ENCODE peak calls at places on chromosomes 5 and 9, in five cellular contexts. X is hepatocyte, M is A549, H is IMR-90, Q is SK-N-SH. S is an unnamed sample.
A peak's percentile ranks its signal among the peaks of the same experiment; 100 is the strongest.

GRCh38 chr5:64229163-64229774 is 63.6 kb downstream of the RNF180 start:
- DNase-seq in X (peak; percentile 60), M (peak; percentile 33), H (peak; percentile 39), Q (peak; percentile 57), S (peak; percentile 9)

GRCh38 chr5:149455889-149456409 is 76.9 kb upstream of the IL17B start:
- DNase-seq in X (peak; percentile 55), M (no peak), H (peak; percentile 86), Q (no peak), S (peak; percentile 77)

GRCh38 chr9:136602193-136602885 is 56.5 kb upstream of the NOTCH1 start:
- DNase-seq in X (no peak), M (no peak), H (no peak), Q (no peak), S (no peak)

GRCh38 chr9:136714096-136714875 is 1.9 kb downstream of the DIPK1B start:
- DNase-seq in X (no peak), M (no peak), H (no peak), Q (no peak), S (no peak)

GRCh38 chr5:158841918-158842317 is 257.8 kb downstream of the EBF1 start:
- DNase-seq in X (no peak), M (no peak), H (no peak), Q (no peak), S (no peak)

GRCh38 chr9:136013524-136014034 is 52.4 kb upstream of the UBAC1 start:
- DNase-seq in X (no peak), M (no peak), H (no peak), Q (no peak), S (no peak)

GRCh38 chr5:59587489-59588337 is 305.8 kb downstream of the PDE4D start:
- DNase-seq in X (peak; percentile 80), M (peak; percentile 39), H (peak; percentile 52), Q (peak; percentile 77), S (peak; percentile 83)

GRCh38 chr5:122835681-122836080 is 9.7 kb upstream of the SNX24 start:
- DNase-seq in X (no peak), M (no peak), H (no peak), Q (no peak), S (no peak)

GRCh38 chr5:143448518-143448917 is 45.0 kb upstream of the NR3C1 start:
- DNase-seq in X (no peak), M (no peak), H (no peak), Q (no peak), S (no peak)

GRCh38 chr5:149618581-149619248 is 37.4 kb downstream of the ARHGEF37 start:
- DNase-seq in X (peak; percentile 79), M (peak; percentile 75), H (peak; percentile 72), Q (peak; percentile 78), S (peak; percentile 43)

GRCh38 chr5:1134478-1134877 is 22.6 kb upstream of the SLC12A7 start:
- DNase-seq in X (no peak), M (no peak), H (no peak), Q (no peak), S (no peak)

GRCh38 chr9:92455217-92455616 is 27.1 kb downstream of the ASPN start:
- DNase-seq in X (no peak), M (peak; percentile 24), H (no peak), Q (no peak), S (no peak)

GRCh38 chr5:57780306-57780958 is 297.8 kb upstream of the ACTBL2 start:
- DNase-seq in X (no peak), M (no peak), H (peak; percentile 20), Q (no peak), S (peak; percentile 27)

GRCh38 chr5:134141346-134142050 is 27.0 kb downstream of the TCF7 start:
- DNase-seq in X (no peak), M (no peak), H (no peak), Q (no peak), S (no peak)

GRCh38 chr5:27494845-27495244 is 456.5 kb upstream of the CDH9 start:
- DNase-seq in X (no peak), M (no peak), H (no peak), Q (no peak), S (peak; percentile 16)

GRCh38 chr5:149999359-149999758 is 1.1 kb downstream of the TIGD6 start:
- DNase-seq in X (no peak), M (no peak), H (no peak), Q (no peak), S (no peak)

GRCh38 chr9:82882133-82882532 is 180.8 kb downstream of the RASEF start:
- DNase-seq in X (no peak), M (no peak), H (peak; percentile 13), Q (no peak), S (peak; percentile 58)

GRCh38 chr5:11334404-11334803 is 569.8 kb downstream of the CTNND2 start:
- DNase-seq in X (no peak), M (no peak), H (no peak), Q (no peak), S (no peak)

GRCh38 chr9:72263572-72263971 is 101.4 kb downstream of the ZFAND5 start:
- DNase-seq in X (no peak), M (no peak), H (no peak), Q (no peak), S (no peak)

GRCh38 chr5:20469792-20470191 is 481.8 kb upstream of the CDH18 start:
- DNase-seq in X (no peak), M (no peak), H (no peak), Q (no peak), S (no peak)

GRCh38 chr5:170606939-170607338 is 103.1 kb downstream of the KCNIP1 start:
- DNase-seq in X (no peak), M (no peak), H (no peak), Q (peak; percentile 60), S (no peak)

GRCh38 chr5:355379-355935 is 33.9 kb downstream of the AHRR start:
- DNase-seq in X (peak; percentile 2), M (no peak), H (no peak), Q (no peak), S (no peak)

GRCh38 chr9:116152390-116152789 is 1.2 kb upstream of the PAPPA start:
- DNase-seq in X (peak; percentile 48), M (no peak), H (peak; percentile 70), Q (peak; percentile 29), S (no peak)

GRCh38 chr9:130422546-130422945 is 22.2 kb upstream of the ASS1 start:
- DNase-seq in X (no peak), M (no peak), H (no peak), Q (no peak), S (no peak)

GRCh38 chr5:148730955-148731898 is 76.9 kb upstream of the HTR4 start:
- DNase-seq in X (peak; percentile 93), M (peak; percentile 64), H (peak; percentile 87), Q (peak; percentile 52), S (peak; percentile 64)

GRCh38 chr5:175728885-175729828 is 71.3 kb downstream of the HRH2 start:
- DNase-seq in X (peak; percentile 69), M (no peak), H (no peak), Q (peak; percentile 73), S (no peak)

GRCh38 chr5:26121343-26121742 is 917.0 kb downstream of the CDH9 start:
- DNase-seq in X (peak; percentile 15), M (no peak), H (no peak), Q (no peak), S (no peak)

GRCh38 chr5:65506961-65507360 is 25.2 kb upstream of the ADAMTS6 start:
- DNase-seq in X (no peak), M (no peak), H (peak; percentile 65), Q (peak; percentile 33), S (peak; percentile 74)

GRCh38 chr5:111639912-111640311 is 117.1 kb downstream of the NREP start:
- DNase-seq in X (no peak), M (no peak), H (no peak), Q (no peak), S (no peak)

GRCh38 chr9:93184439-93185221 is 691 bp downstream of the WNK2 start:
- DNase-seq in X (no peak), M (peak; percentile 69), H (no peak), Q (peak; percentile 84), S (no peak)

GRCh38 chr9:80649001-80649420 is 1040.3 kb downstream of the TLE1 start:
- DNase-seq in X (peak; percentile 56), M (no peak), H (peak; percentile 91), Q (no peak), S (peak; percentile 96)

DNA sequence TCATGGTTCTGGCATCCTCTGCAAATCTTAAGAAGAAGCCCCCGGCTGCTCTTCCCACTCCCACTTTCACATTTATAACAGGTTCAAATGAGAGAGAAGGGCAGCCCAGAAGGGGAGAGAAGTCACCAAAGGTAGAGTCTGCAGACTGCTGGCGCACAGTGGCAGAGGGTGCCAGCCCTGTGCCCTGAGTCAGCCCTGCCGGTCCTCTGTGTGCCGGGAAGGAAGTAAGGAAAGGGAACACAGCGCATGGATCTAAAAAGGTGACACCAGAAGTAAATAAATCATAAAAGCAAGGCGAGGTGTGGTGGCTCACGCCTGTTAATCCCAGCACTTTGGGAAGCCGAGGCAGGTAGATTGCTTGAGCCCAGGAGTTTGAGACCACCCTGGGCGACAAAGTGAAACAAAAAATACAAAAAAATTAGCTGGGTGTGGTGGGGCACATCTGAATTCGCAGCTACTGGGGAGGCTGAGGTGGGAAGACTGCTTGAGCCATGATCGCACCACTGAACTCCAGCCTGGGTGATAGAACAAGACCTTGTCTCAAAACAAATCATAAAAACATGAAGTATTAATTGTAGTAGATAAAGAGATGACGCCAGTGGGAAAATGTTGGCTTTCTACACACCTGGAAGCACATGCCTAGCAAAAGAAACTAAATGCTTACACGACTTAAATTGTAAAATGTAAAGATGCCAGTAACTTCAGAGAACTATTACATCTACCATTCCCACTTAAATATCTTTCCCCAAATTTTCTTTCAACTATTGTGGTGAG is 29.9 kb downstream of the RNF130 start:
- DNase-seq in X (no peak), M (no peak), H (no peak), Q (no peak), S (no peak)
- H3K9me3 ChIP-seq in X (no peaks in the 10 kb centered on the region), M (peaks cover under 1% of the 10 kb centered on the region), H (peaks cover 2% of the 10 kb centered on the region), Q (no peaks in the 10 kb centered on the region), S (no peaks in the 10 kb centered on the region)

GRCh38 chr9:127608104-127608966 is 3.7 kb upstream of the STXBP1 start:
- DNase-seq in X (peak; percentile 92), M (peak; percentile 95), H (peak; percentile 38), Q (peak; percentile 94), S (no peak)
- H3K4me2 ChIP-seq in X (peak overlapping the region; percentile 92), M (peak overlapping the region; percentile 78), H (peak overlapping the region; percentile 56), Q (peak overlapping the region; percentile 74), S (peak overlapping the region; percentile 86)

GRCh38 chr5:153938131-153938842 is 100.4 kb downstream of the FAM114A2 start:
- DNase-seq in X (no peak), M (no peak), H (no peak), Q (no peak), S (no peak)
- H3K9me3 ChIP-seq in X (no peaks in the 10 kb centered on the region), M (peaks cover 28% of the 10 kb centered on the region), H (peaks cover 23% of the 10 kb centered on the region), Q (peaks cover 4% of the 10 kb centered on the region), S (peaks cover 28% of the 10 kb centered on the region)

GRCh38 chr9:134955801-134956200 is 38.1 kb upstream of the FCN1 start:
- DNase-seq in X (no peak), M (no peak), H (no peak), Q (no peak), S (no peak)

GRCh38 chr9:134959126-134959970 is 41.6 kb upstream of the FCN1 start:
- DNase-seq in X (no peak), M (no peak), H (no peak), Q (no peak), S (no peak)

GRCh38 chr9:134957165-134957944 is 39.6 kb upstream of the FCN1 start:
- DNase-seq in X (no peak), M (no peak), H (no peak), Q (no peak), S (no peak)

GRCh38 chr9:134959971-134960310 is 42.2 kb upstream of the FCN1 start:
- DNase-seq in X (no peak), M (no peak), H (no peak), Q (no peak), S (no peak)

DNA sequence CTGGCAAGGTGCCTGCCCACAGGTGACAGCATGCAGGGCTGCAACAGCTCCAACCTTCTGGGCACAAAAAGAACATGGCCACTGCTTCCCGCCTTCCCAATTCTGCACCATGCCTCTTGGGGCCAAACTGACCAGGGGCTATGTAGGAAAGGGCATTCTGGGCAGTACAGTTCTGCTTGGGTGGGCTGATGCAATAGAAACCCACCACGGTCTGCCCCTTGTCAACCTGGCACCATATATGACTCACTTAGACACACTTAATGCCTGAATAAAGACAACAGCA is 40.2 kb upstream of the FCN1 start:
- DNase-seq in X (no peak), M (no peak), H (no peak), Q (no peak), S (no peak)
- H3K4me2 ChIP-seq in X (no peak overlapping the region), M (no peak overlapping the region), H (no peak overlapping the region), Q (no peak overlapping the region), S (no peak overlapping the region)

S was measured in astrocyte.